ENCODE peak calls at places on chromosomes 4 and X, in six cellular contexts. B, T, R, Q, P and V are unnamed samples.

GRCh38 chr4:158754385-158755180 is 14.2 kb upstream of the FNIP2 start:
- DNase-seq in B (no peak), T (no peak), Q (no peak), P (no peak), R (no peak), V (no peak)

GRCh38 chr4:101282076-101282844 is 65.1 kb downstream of the PPP3CA start:
- DNase-seq in B (no peak), T (no peak), R (no peak), Q (no peak), P (no peak), V (no peak)

GRCh38 chr4:118337954-118338353 is 14.8 kb downstream of the PRSS12 start:
- DNase-seq in T (no peak), B (no peak), Q (no peak), R (no peak), P (peak; percentile 42), V (no peak)

GRCh38 chr4:64272432-64272831 is 136.8 kb downstream of the TECRL start:
- DNase-seq in T (no peak), R (no peak), B (no peak), P (no peak), Q (no peak), V (no peak)

GRCh38 chr4:181140037-181140603 is 1103.1 kb upstream of the TENM3 start:
- DNase-seq in Q (no peak), B (no peak), P (no peak), T (no peak), R (no peak), V (no peak)

GRCh38 chrX:73262991-73263390 is 48.3 kb upstream of the NAP1L2 start:
- DNase-seq in R (no peak), T (no peak), B (no peak), Q (no peak), P (no peak), V (no peak)

GRCh38 chr4:47106561-47106960 is 75.2 kb downstream of the GABRB1 start:
- DNase-seq in P (no peak), T (no peak), B (no peak), R (no peak), Q (no peak), V (no peak)

GRCh38 chrX:2627272-2627867 is 63.7 kb upstream of the CD99 start:
- DNase-seq in P (no peak), R (peak; percentile 24), Q (no peak), T (no peak), B (peak; percentile 61), V (no peak)

GRCh38 chr4:139523076-139523475 is 32.9 kb downstream of the SETD7 start:
- DNase-seq in B (no peak), T (no peak), Q (no peak), P (no peak), R (no peak), V (no peak)

GRCh38 chr4:83618431-83618830 is 82.5 kb downstream of the GPAT3 start:
- DNase-seq in Q (no peak), T (no peak), B (no peak), P (peak; percentile 81), R (no peak), V (no peak)

GRCh38 chrX:136692271-136692670 is 44.3 kb downstream of the CD40LG start:
- DNase-seq in T (no peak), P (no peak), Q (no peak), B (no peak), R (no peak), V (no peak)

GRCh38 chr4:57080781-57081650 is 29.2 kb downstream of the IGFBP7 start:
- DNase-seq in T (no peak), R (no peak), Q (no peak), B (no peak), P (peak; percentile 95), V (no peak)

GRCh38 chr4:54224960-54225670 is 4.0 kb upstream of the PDGFRA start:
- DNase-seq in T (no peak), P (no peak), R (no peak), B (no peak), Q (no peak), V (no peak)

GRCh38 chr4:11367371-11367770 is 61.3 kb downstream of the HS3ST1 start:
- DNase-seq in T (peak; percentile 26), Q (peak; percentile 54), R (no peak), P (no peak), B (no peak), V (no peak)

GRCh38 chr4:86891785-86892638 is at the start of gene C4orf36:
- DNase-seq in Q (peak; percentile 19), R (no peak), B (peak; percentile 56), P (peak; percentile 39), T (peak; percentile 43), V (peak; percentile 58)

GRCh38 chrX:45077748-45078424 is 122.8 kb downstream of the DIPK2B start:
- DNase-seq in P (no peak), R (no peak), Q (no peak), T (no peak), B (no peak), V (no peak)

GRCh38 chr4:104964387-104965175 is 182.1 kb upstream of the TET2 start:
- DNase-seq in R (no peak), P (no peak), Q (no peak), B (no peak), T (no peak), V (no peak)

GRCh38 chr4:7704091-7704490 is 235.6 kb downstream of the AFAP1 start:
- DNase-seq in T (no peak), P (no peak), Q (no peak), R (no peak), B (no peak), V (no peak)

GRCh38 chr4:74118600-74119351 is 19.8 kb upstream of the CXCL2 start:
- DNase-seq in T (no peak), B (no peak), R (no peak), P (no peak), Q (no peak), V (no peak)

GRCh38 chrX:112341598-112341997 is 259.0 kb upstream of the TRPC5 start:
- DNase-seq in P (no peak), T (no peak), B (no peak), Q (no peak), R (no peak), V (no peak)

GRCh38 chrX:150845091-150845490 is 53.4 kb downstream of the CD99L2 start:
- DNase-seq in Q (no peak), R (no peak), T (no peak), B (no peak), P (no peak), V (no peak)

GRCh38 chr4:21593268-21594002 is 355.1 kb downstream of the KCNIP4 start:
- DNase-seq in R (no peak), B (no peak), Q (no peak), T (no peak), P (peak; percentile 23), V (peak; percentile 87)

GRCh38 chrX:108091878-108092291 is 307 bp downstream of the ATG4A start:
- DNase-seq in P (no peak), Q (no peak), R (peak; percentile 1), T (no peak), B (no peak), V (peak; percentile 53)

GRCh38 chr4:70992354-70992753 is 1.1 kb upstream of the DCK start:
- DNase-seq in T (no peak), Q (no peak), R (no peak), P (no peak), B (no peak), V (no peak)

GRCh38 chr4:82890913-82891727 is at the start of gene SEC31A:
- DNase-seq in Q (peak; percentile 88), P (peak; percentile 96), R (peak; percentile 94), B (peak; percentile 97), T (peak; percentile 95), V (peak; percentile 82)

GRCh38 chrX:19879181-19879580 is 8.2 kb downstream of the SH3KBP1 start:
- DNase-seq in T (no peak), P (no peak), R (no peak), Q (no peak), B (no peak), V (no peak)